ENCODE peak calls at places on chromosomes 12 and 14, in six cellular contexts. I is DND-41, U is right atrium auricular region, A is astrocyte of the cerebellum, W is tibial artery, B is AG04450. F is an unnamed sample.

GRCh38 chr12:66934289-66934688 is 255.4 kb upstream of the GRIP1 start:
- DNase-seq in I (no peak), U (no peak), A (no peak), W (no peak), B (no peak), F (no peak)

GRCh38 chr14:23141706-23142467 is 22.8 kb upstream of the CEBPE start:
- DNase-seq in I (no peak), U (peak), A (peak), W (peak), B (no peak), F (no peak)

GRCh38 chr12:67441736-67442346 is 172.7 kb downstream of the CAND1 start:
- DNase-seq in I (peak), U (peak), A (peak), W (peak), B (peak), F (peak)

GRCh38 chr14:54192610-54193009 is 204.2 kb upstream of the CDKN3 start:
- DNase-seq in I (no peak), U (no peak), A (no peak), W (no peak), B (no peak), F (no peak)

GRCh38 chr12:4850857-4851380 is 58.8 kb upstream of the KCNA1 start:
- DNase-seq in I (no peak), U (no peak), A (no peak), W (no peak), B (no peak), F (no peak)

GRCh38 chr14:81062816-81063215 is 107.4 kb downstream of the TSHR start:
- DNase-seq in I (peak), U (no peak), A (no peak), W (no peak), B (no peak), F (no peak)

GRCh38 chr12:34291001-34291400 is 268.7 kb downstream of the ALG10 start:
- DNase-seq in I (no peak), U (no peak), A (no peak), W (no peak), B (no peak), F (no peak)

GRCh38 chr14:93906341-93907329 is 20.5 kb upstream of the FAM181A start:
- DNase-seq in I (peak), U (no peak), A (no peak), W (peak), B (no peak), F (no peak)

GRCh38 chr14:65356327-65356836 is 56.1 kb upstream of the FUT8 start:
- DNase-seq in I (no peak), U (no peak), A (peak), W (no peak), B (peak), F (no peak)

GRCh38 chr12:8081228-8081920 is 700 bp upstream of the NECAP1 start:
- DNase-seq in I (peak), U (no peak), A (no peak), W (no peak), B (no peak), F (no peak)

GRCh38 chr12:107884769-107885694 is 110.5 kb downstream of the ASCL4 start:
- DNase-seq in I (peak), U (peak), A (peak), W (no peak), B (peak), F (peak)

GRCh38 chr12:108318472-108319275 is 20.4 kb downstream of the CMKLR1 start:
- DNase-seq in I (no peak), U (no peak), A (no peak), W (no peak), B (no peak), F (no peak)

GRCh38 chr12:4118017-4118510 is 155.5 kb upstream of the CCND2 start:
- DNase-seq in I (no peak), U (peak), A (no peak), W (no peak), B (peak), F (peak)

GRCh38 chr12:51959921-51960320 is 8.4 kb downstream of the ACVR1B start:
- DNase-seq in I (no peak), U (no peak), A (no peak), W (no peak), B (no peak), F (no peak)

GRCh38 chr12:10272466-10272865 is 35.2 kb upstream of the KLRD1 start:
- DNase-seq in I (no peak), U (no peak), A (no peak), W (no peak), B (no peak), F (no peak)

GRCh38 chr12:115598827-115599226 is 678.7 kb downstream of the MED13L start:
- DNase-seq in I (no peak), U (no peak), A (no peak), W (no peak), B (no peak), F (no peak)

GRCh38 chr12:116673713-116674112 is 64.2 kb downstream of the SPRING1 start:
- DNase-seq in I (peak), U (no peak), A (no peak), W (no peak), B (no peak), F (no peak)

GRCh38 chr12:118307069-118307954 is 65.4 kb downstream of the TAOK3 start:
- DNase-seq in I (no peak), U (no peak), A (peak), W (no peak), B (peak), F (no peak)

GRCh38 chr12:123479442-123480180 is 21.7 kb downstream of the SNRNP35 start:
- DNase-seq in I (no peak), U (no peak), A (no peak), W (peak), B (no peak), F (peak)

GRCh38 chr14:34851395-34851794 is 23.8 kb downstream of the BAZ1A start:
- DNase-seq in I (no peak), U (no peak), A (no peak), W (no peak), B (no peak), F (no peak)

GRCh38 chr12:12159988-12160387 is 89.2 kb downstream of the BCL2L14 start:
- DNase-seq in I (no peak), U (no peak), A (peak), W (no peak), B (no peak), F (no peak)

GRCh38 chr12:75735853-75736252 is 224.4 kb upstream of the KRR1 start:
- DNase-seq in I (no peak), U (no peak), A (no peak), W (no peak), B (no peak), F (no peak)

GRCh38 chr12:93563807-93564538 is 8.5 kb upstream of the SOCS2 start:
- DNase-seq in I (no peak), U (no peak), A (no peak), W (no peak), B (no peak), F (no peak)
- TF ChIP-seq CTCF in I (peak), U (no peak), A (peak), W (no peak), B (peak), F (no peak)

GRCh38 chr12:26042645-26043044 is 82.2 kb downstream of the BHLHE41 start:
- DNase-seq in I (no peak), U (no peak), A (no peak), W (no peak), B (no peak), F (no peak)

GRCh38 chr12:26044592-26044991 is 80.2 kb downstream of the BHLHE41 start:
- DNase-seq in I (no peak), U (no peak), A (no peak), W (no peak), B (no peak), F (no peak)

GRCh38 chr12:26043139-26044006 is 81.5 kb downstream of the BHLHE41 start:
- DNase-seq in I (no peak), U (no peak), A (no peak), W (no peak), B (no peak), F (no peak)

GRCh38 chr12:26046203-26046602 is 78.6 kb downstream of the BHLHE41 start:
- DNase-seq in I (no peak), U (no peak), A (no peak), W (no peak), B (no peak), F (no peak)

DNA sequence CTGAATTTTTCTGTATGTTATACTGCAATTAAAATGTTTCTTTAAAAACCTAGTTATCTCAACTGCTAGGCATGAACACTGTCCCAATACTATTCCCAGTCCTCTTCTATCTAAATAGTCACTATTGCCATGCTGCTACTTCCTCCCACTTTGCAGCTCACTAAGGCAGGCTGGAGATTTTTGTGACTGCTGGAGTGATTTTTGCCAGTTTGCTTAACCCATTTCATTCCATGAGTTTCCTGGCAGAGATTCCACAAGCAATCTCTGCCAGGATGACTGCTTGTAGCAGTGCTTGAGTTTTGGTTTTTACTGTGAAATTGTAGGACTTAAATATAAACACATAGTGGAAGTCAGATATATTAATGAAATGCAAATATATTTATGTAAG is 80.8 kb downstream of the BHLHE41 start:
- DNase-seq in I (no peak), U (no peak), A (peak), W (no peak), B (no peak), F (no peak)
- H3K4me3 ChIP-seq in I (no peak), U (no peak), A (no peak), W (no peak), B (no peak), F (no peak)

GRCh38 chr14:60686865-60687264 is 37.3 kb downstream of the SIX4 start:
- DNase-seq in I (no peak), U (no peak), A (no peak), W (no peak), B (no peak), F (no peak)
- TF ChIP-seq CTCF in I (no peak), U (no peak), A (no peak), W (no peak), B (no peak), F (no peak)

GRCh38 chr12:16349132-16349463 is 1.7 kb downstream of the MGST1 start:
- DNase-seq in I (no peak), U (peak), A (peak), W (peak), B (peak), F (peak)

GRCh38 chr12:16352481-16352880 is 5.0 kb downstream of the MGST1 start:
- DNase-seq in I (no peak), U (no peak), A (no peak), W (no peak), B (no peak), F (no peak)

GRCh38 chr12:16347391-16348298 is at the start of gene MGST1:
- DNase-seq in I (no peak), U (peak), A (no peak), W (peak), B (no peak), F (peak)

GRCh38 chr12:16348435-16349131 is 1.1 kb downstream of the MGST1 start:
- DNase-seq in I (no peak), U (no peak), A (no peak), W (no peak), B (no peak), F (no peak)

GRCh38 chr12:16350682-16351081 is 3.2 kb downstream of the MGST1 start:
- DNase-seq in I (no peak), U (peak), A (peak), W (peak), B (peak), F (peak)
- H3K4me3 ChIP-seq in I (no peak), U (peak), A (no peak), W (no peak), B (peak), F (no peak)

DNA sequence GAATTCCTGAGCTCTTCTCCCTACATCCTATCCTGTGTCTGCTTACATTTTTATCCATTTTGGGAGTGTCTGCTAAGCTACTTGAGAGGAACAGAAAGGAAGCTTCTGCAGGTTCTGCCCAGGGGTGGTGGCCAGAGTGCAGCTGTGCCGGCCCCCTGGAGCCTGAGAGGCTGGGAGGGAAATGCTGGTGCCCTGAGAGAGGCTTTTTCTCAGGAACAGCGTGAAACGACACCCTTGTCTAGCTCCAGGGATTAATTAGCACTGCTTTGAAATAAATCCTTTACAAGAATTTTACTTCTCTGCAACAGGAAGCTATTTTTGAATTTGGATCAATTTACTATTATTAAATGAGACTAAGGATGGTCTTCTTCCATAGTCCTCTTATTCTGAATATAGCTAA is 165.3 kb downstream of the SLC15A5 start:
- DNase-seq in I (no peak), U (no peak), A (no peak), W (no peak), B (no peak), F (no peak)
- TF ChIP-seq CTCF in I (no peak), U (no peak), A (no peak), W (no peak), B (no peak), F (no peak)

GRCh38 chr14:22044193-22044592 is 370.6 kb upstream of the OR4E1 start:
- DNase-seq in I (no peak), U (no peak), A (no peak), W (no peak), B (no peak), F (no peak)

GRCh38 chr14:22036541-22036940 is 362.9 kb upstream of the OR4E1 start:
- DNase-seq in I (no peak), U (no peak), A (no peak), W (no peak), B (no peak), F (no peak)

GRCh38 chr14:22039938-22040780 is 366.5 kb upstream of the OR4E1 start:
- DNase-seq in I (peak), U (no peak), A (no peak), W (no peak), B (no peak), F (no peak)

GRCh38 chr14:22046063-22046462 is 372.4 kb upstream of the OR4E1 start:
- DNase-seq in I (no peak), U (no peak), A (no peak), W (no peak), B (no peak), F (no peak)

GRCh38 chr14:22040781-22041125 is 367.1 kb upstream of the OR4E1 start:
- DNase-seq in I (no peak), U (no peak), A (no peak), W (no peak), B (no peak), F (no peak)
- H3K4me3 ChIP-seq in I (no peak), U (no peak), A (no peak), W (no peak), B (no peak), F (no peak)

GRCh38 chr14:36520601-36521525 is 831 bp upstream of the NKX2-1 start:
- DNase-seq in I (no peak), U (no peak), A (no peak), W (no peak), B (no peak), F (no peak)
- TF ChIP-seq CTCF in I (no peak), U (no peak), A (peak), W (no peak), B (no peak), F (no peak)

GRCh38 chr14:95557832-95558231 is 23.0 kb downstream of the GLRX5 start:
- DNase-seq in I (no peak), U (no peak), A (no peak), W (no peak), B (no peak), F (no peak)
- H3K4me3 ChIP-seq in I (no peak), U (no peak), A (no peak), W (no peak), B (no peak), F (no peak)

GRCh38 chr14:75283162-75283883 is 4.7 kb downstream of the FOS start:
- DNase-seq in I (no peak), U (peak), A (no peak), W (no peak), B (no peak), F (no peak)
- TF ChIP-seq CTCF in I (no peak), U (no peak), A (no peak), W (no peak), B (peak), F (peak)